ENCODE peak calls at places on chromosomes 3 and 15, in ten cellular contexts. One of them, this sample, is unnamed.
A peak's percentile ranks its signal among the peaks of the same experiment; 100 is the strongest.

GRCh38 chr3:55676643-55677042 is 189.5 kb upstream of the WNT5A start:
- DNase-seq in colonic mucosa: no peak
- DNase-seq in kidney epithelial cell: no peak
- DNase-seq in bronchial epithelial cell: no peak
- DNase-seq in GM12865: no peak
- DNase-seq in A549: no peak
- DNase-seq in tibial artery: no peak
- DNase-seq in fibroblast of the aortic adventitia: no peak
- DNase-seq in neural progenitor cell: no peak
- DNase-seq in epithelial cell of esophagus: no peak
- DNase-seq in this sample: no peak

GRCh38 chr3:60190073-60190472 is 1061.2 kb downstream of the FHIT start:
- DNase-seq in tibial artery: no peak
- DNase-seq in colonic mucosa: no peak
- DNase-seq in fibroblast of the aortic adventitia: no peak
- DNase-seq in neural progenitor cell: no peak
- DNase-seq in bronchial epithelial cell: no peak
- DNase-seq in epithelial cell of esophagus: no peak
- DNase-seq in kidney epithelial cell: no peak
- DNase-seq in A549: no peak
- DNase-seq in GM12865: no peak
- DNase-seq in this sample: no peak

GRCh38 chr15:88385078-88385700 is 82.0 kb downstream of the MRPL46 start:
- DNase-seq in colonic mucosa: no peak
- DNase-seq in A549: peak; percentile 83
- DNase-seq in fibroblast of the aortic adventitia: peak; percentile 75
- DNase-seq in kidney epithelial cell: peak; percentile 56
- DNase-seq in tibial artery: no peak
- DNase-seq in epithelial cell of esophagus: peak; percentile 50
- DNase-seq in neural progenitor cell: no peak
- DNase-seq in bronchial epithelial cell: peak; percentile 42
- DNase-seq in GM12865: no peak
- DNase-seq in this sample: no peak

GRCh38 chr15:76335129-76335850 is 1.3 kb upstream of the ISL2 start:
- DNase-seq in kidney epithelial cell: no peak
- DNase-seq in bronchial epithelial cell: no peak
- DNase-seq in GM12865: peak; percentile 57
- DNase-seq in tibial artery: no peak
- DNase-seq in A549: no peak
- DNase-seq in colonic mucosa: no peak
- DNase-seq in neural progenitor cell: peak; percentile 66
- DNase-seq in epithelial cell of esophagus: no peak
- DNase-seq in fibroblast of the aortic adventitia: no peak
- DNase-seq in this sample: no peak

GRCh38 chr3:190258634-190259033 is 63.6 kb downstream of the CLDN1 start:
- DNase-seq in kidney epithelial cell: peak; percentile 93
- DNase-seq in bronchial epithelial cell: no peak
- DNase-seq in GM12865: no peak
- DNase-seq in A549: no peak
- DNase-seq in neural progenitor cell: peak; percentile 62
- DNase-seq in tibial artery: no peak
- DNase-seq in colonic mucosa: no peak
- DNase-seq in epithelial cell of esophagus: no peak
- DNase-seq in fibroblast of the aortic adventitia: no peak
- DNase-seq in this sample: no peak

GRCh38 chr15:25133804-25134203 is 179.0 kb downstream of the SNRPN start:
- DNase-seq in epithelial cell of esophagus: no peak
- DNase-seq in fibroblast of the aortic adventitia: no peak
- DNase-seq in tibial artery: no peak
- DNase-seq in A549: no peak
- DNase-seq in kidney epithelial cell: no peak
- DNase-seq in bronchial epithelial cell: no peak
- DNase-seq in GM12865: no peak
- DNase-seq in colonic mucosa: no peak
- DNase-seq in neural progenitor cell: no peak
- DNase-seq in this sample: no peak

GRCh38 chr3:42961633-42962032 is 17.5 kb upstream of the GASK1A start:
- DNase-seq in A549: peak; percentile 6
- DNase-seq in colonic mucosa: peak; percentile 26
- DNase-seq in neural progenitor cell: peak; percentile 76
- DNase-seq in kidney epithelial cell: no peak
- DNase-seq in tibial artery: peak; percentile 29
- DNase-seq in GM12865: peak; percentile 28
- DNase-seq in fibroblast of the aortic adventitia: peak; percentile 80
- DNase-seq in epithelial cell of esophagus: peak; percentile 62
- DNase-seq in bronchial epithelial cell: peak; percentile 41
- DNase-seq in this sample: peak; percentile 57

GRCh38 chr15:77964193-77964592 is 113.3 kb downstream of the TBC1D2B start:
- DNase-seq in kidney epithelial cell: no peak
- DNase-seq in A549: no peak
- DNase-seq in neural progenitor cell: no peak
- DNase-seq in fibroblast of the aortic adventitia: no peak
- DNase-seq in bronchial epithelial cell: no peak
- DNase-seq in GM12865: no peak
- DNase-seq in colonic mucosa: no peak
- DNase-seq in epithelial cell of esophagus: no peak
- DNase-seq in tibial artery: no peak
- DNase-seq in this sample: no peak

DNA sequence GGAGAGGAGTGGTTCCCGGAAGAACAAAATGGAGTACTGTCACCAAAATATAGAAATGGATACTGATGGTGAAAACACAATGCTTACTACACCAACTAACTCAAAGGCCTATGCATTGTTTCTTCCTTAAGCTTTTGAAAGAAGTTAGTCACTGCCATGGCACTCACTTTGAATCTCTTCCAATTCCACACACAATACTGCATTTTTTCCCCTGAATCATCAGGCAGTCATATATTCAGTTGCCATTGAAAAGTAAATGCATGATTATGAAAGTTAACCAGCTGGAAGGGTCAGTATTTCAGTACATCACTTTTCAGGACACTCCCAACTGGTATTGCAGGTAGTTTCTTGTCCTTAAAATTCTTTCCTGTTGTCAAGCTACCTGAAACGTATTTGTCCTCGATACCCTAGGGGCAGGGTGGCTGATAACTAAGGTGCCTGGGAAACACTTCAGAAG is 9.0 kb upstream of the LRRFIP2 start:
- DNase-seq in epithelial cell of esophagus: peak; percentile 98
- DNase-seq in neural progenitor cell: no peak
- DNase-seq in GM12865: no peak
- DNase-seq in colonic mucosa: no peak
- DNase-seq in fibroblast of the aortic adventitia: peak; percentile 98
- DNase-seq in bronchial epithelial cell: peak; percentile 100
- DNase-seq in tibial artery: no peak
- DNase-seq in kidney epithelial cell: peak; percentile 81
- DNase-seq in A549: no peak
- DNase-seq in this sample: peak; percentile 83
- H3K4me3 ChIP-seq in epithelial cell of esophagus: no peak overlapping the region
- H3K4me3 ChIP-seq in neural progenitor cell: no peak overlapping the region
- H3K4me3 ChIP-seq in GM12865: no peak overlapping the region
- H3K4me3 ChIP-seq in colonic mucosa: no peak overlapping the region
- H3K4me3 ChIP-seq in fibroblast of the aortic adventitia: peak overlapping the region; percentile 40
- H3K4me3 ChIP-seq in bronchial epithelial cell: no peak overlapping the region
- H3K4me3 ChIP-seq in tibial artery: no peak overlapping the region
- H3K4me3 ChIP-seq in kidney epithelial cell: no peak overlapping the region
- H3K4me3 ChIP-seq in A549: no peak overlapping the region
- H3K4me3 ChIP-seq in this sample: no peak overlapping the region

DNA sequence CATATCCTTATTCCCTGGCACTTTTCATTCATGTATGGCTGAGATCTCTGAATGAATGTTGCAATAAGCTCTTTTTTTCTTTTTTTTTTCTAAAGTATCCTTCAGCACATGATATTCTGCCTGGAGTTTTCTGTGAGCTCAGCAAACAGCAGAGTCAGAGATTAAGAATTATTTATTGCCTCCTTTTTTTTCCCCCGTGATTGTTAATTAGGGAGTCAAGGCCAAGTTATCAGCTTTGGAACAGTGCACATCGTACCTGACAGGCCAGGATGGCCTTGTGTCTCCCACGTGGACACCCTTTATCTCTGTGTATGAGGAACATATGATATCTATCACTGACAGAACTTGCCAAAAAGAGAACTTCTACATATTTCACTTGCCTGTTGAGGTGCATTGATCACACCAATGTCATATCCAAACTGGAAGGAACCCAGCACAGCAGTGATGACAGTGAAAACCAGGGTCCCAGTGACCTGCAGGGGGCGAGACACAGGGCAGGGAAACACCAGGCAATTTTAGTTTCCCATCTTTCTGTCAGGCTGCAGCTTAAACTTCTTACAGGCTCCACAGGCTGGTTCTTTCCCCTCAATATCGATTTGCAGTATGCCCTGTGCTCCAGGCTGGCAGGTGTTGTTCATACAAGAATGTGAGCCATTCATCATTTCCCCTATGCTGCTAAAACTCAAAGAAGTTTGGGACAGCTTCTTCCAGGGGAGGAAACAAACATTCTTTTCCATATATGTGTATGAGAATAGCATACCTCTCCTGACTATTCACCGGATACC is 8.2 kb downstream of the SLC2A2 start:
- DNase-seq in GM12865: no peak
- DNase-seq in fibroblast of the aortic adventitia: no peak
- DNase-seq in epithelial cell of esophagus: no peak
- DNase-seq in colonic mucosa: no peak
- DNase-seq in neural progenitor cell: peak; percentile 18
- DNase-seq in A549: no peak
- DNase-seq in kidney epithelial cell: no peak
- DNase-seq in bronchial epithelial cell: no peak
- DNase-seq in tibial artery: no peak
- DNase-seq in this sample: no peak
- TF ChIP-seq CTCF in GM12865: peak; percentile 25
- TF ChIP-seq CTCF in fibroblast of the aortic adventitia: peak; percentile 24
- TF ChIP-seq CTCF in epithelial cell of esophagus: no peak
- TF ChIP-seq CTCF in colonic mucosa: no peak
- TF ChIP-seq CTCF in neural progenitor cell: peak; percentile 60
- TF ChIP-seq CTCF in A549: no peak
- TF ChIP-seq CTCF in kidney epithelial cell: peak; percentile 40
- TF ChIP-seq CTCF in bronchial epithelial cell: no peak
- TF ChIP-seq CTCF in tibial artery: no peak
- TF ChIP-seq CTCF in this sample: peak; percentile 52

GRCh38 chr15:41822471-41822870 is 5.4 kb upstream of the JMJD7 start:
- DNase-seq in colonic mucosa: no peak
- DNase-seq in GM12865: no peak
- DNase-seq in A549: no peak
- DNase-seq in kidney epithelial cell: no peak
- DNase-seq in bronchial epithelial cell: no peak
- DNase-seq in tibial artery: no peak
- DNase-seq in epithelial cell of esophagus: no peak
- DNase-seq in neural progenitor cell: no peak
- DNase-seq in fibroblast of the aortic adventitia: no peak
- DNase-seq in this sample: no peak
- H3K4me3 ChIP-seq in colonic mucosa: no peak overlapping the region
- H3K4me3 ChIP-seq in GM12865: no peak overlapping the region
- H3K4me3 ChIP-seq in A549: no peak overlapping the region
- H3K4me3 ChIP-seq in kidney epithelial cell: no peak overlapping the region
- H3K4me3 ChIP-seq in bronchial epithelial cell: no peak overlapping the region
- H3K4me3 ChIP-seq in tibial artery: no peak overlapping the region
- H3K4me3 ChIP-seq in epithelial cell of esophagus: no peak overlapping the region
- H3K4me3 ChIP-seq in neural progenitor cell: no peak overlapping the region
- H3K4me3 ChIP-seq in fibroblast of the aortic adventitia: no peak overlapping the region
- H3K4me3 ChIP-seq in this sample: no peak overlapping the region

DNA sequence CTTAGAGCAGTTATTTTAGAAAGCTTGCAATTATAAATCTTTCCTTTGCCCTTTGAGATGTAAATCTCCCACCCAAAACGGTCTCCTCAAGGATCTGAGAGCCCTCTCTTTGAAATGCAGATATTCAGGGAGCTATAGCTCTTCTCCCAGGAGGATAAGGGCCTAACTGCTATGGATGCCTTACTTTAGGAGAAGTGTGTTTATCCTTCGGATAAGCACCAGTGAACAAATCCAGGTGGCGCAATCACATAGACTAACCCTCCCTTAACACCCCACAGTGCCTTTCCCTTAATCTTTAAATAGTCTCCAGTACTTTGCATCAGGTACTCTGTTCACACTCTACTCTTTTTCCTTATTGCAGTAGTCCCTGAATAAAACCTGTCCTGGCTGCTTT is 14.9 kb upstream of the CA12 start:
- DNase-seq in tibial artery: no peak
- DNase-seq in epithelial cell of esophagus: no peak
- DNase-seq in fibroblast of the aortic adventitia: no peak
- DNase-seq in kidney epithelial cell: no peak
- DNase-seq in GM12865: no peak
- DNase-seq in colonic mucosa: peak; percentile 67
- DNase-seq in bronchial epithelial cell: no peak
- DNase-seq in A549: no peak
- DNase-seq in neural progenitor cell: peak; percentile 49
- DNase-seq in this sample: peak; percentile 73
- TF ChIP-seq CTCF in tibial artery: no peak
- TF ChIP-seq CTCF in epithelial cell of esophagus: no peak
- TF ChIP-seq CTCF in fibroblast of the aortic adventitia: no peak
- TF ChIP-seq CTCF in kidney epithelial cell: no peak
- TF ChIP-seq CTCF in GM12865: no peak
- TF ChIP-seq CTCF in colonic mucosa: no peak
- TF ChIP-seq CTCF in bronchial epithelial cell: no peak
- TF ChIP-seq CTCF in A549: no peak
- TF ChIP-seq CTCF in neural progenitor cell: peak; percentile 12
- TF ChIP-seq CTCF in this sample: no peak

This sample was measured in fibroblast of villous mesenchyme.